ENCODE peak calls at places on chromosomes 11 and 22, in six cellular contexts. Y is CD4-positive, CD25-positive, alpha-beta regulatory T cell; C is trophoblast cell; A is H9; G is SJSA1; T is WERI-Rb-1. N is an unnamed sample. For H3K9me3, the result is how much of the 10 kb centered on the place peaks cover.

GRCh38 chr22:46267431-46268279 is at the start of gene TTC38:
- DNase-seq in C (peak), T (peak), A (peak), G (peak), Y (peak), N (peak)

GRCh38 chr11:65427691-65428577 is 5.3 kb downstream of the NEAT1 start:
- DNase-seq in T (no peak), Y (peak), C (peak), A (peak), G (peak), N (no peak)

GRCh38 chr11:111886032-111886431 is 6.7 kb downstream of the CFAP68 start:
- DNase-seq in A (no peak), C (no peak), Y (no peak), G (no peak), T (no peak), N (no peak)

GRCh38 chr11:116813781-116814471 is 9.2 kb downstream of the APOA4 start:
- DNase-seq in A (no peak), C (peak), T (no peak), G (no peak), Y (no peak), N (no peak)

GRCh38 chr11:3861698-3862097 is 6.2 kb downstream of the STIM1 start:
- DNase-seq in G (no peak), Y (no peak), C (no peak), A (no peak), T (no peak), N (no peak)

GRCh38 chr11:8340299-8340698 is 76.6 kb upstream of the LMO1 start:
- DNase-seq in A (no peak), C (no peak), G (no peak), T (no peak), Y (no peak), N (no peak)

GRCh38 chr11:6927030-6927617 is 898 bp downstream of the ZNF215 start:
- DNase-seq in T (no peak), Y (no peak), A (no peak), C (no peak), G (no peak), N (no peak)

GRCh38 chr22:46696225-46696518 is 41.9 kb downstream of the CERK start:
- DNase-seq in G (no peak), A (no peak), Y (no peak), T (no peak), C (no peak), N (no peak)

GRCh38 chr22:30181459-30182353 is 64.9 kb downstream of the LIF start:
- DNase-seq in T (no peak), C (no peak), A (no peak), G (no peak), Y (no peak), N (no peak)

GRCh38 chr11:125448136-125448535 is 47.9 kb downstream of the FEZ1 start:
- DNase-seq in G (no peak), Y (no peak), A (no peak), C (no peak), T (no peak), N (no peak)

GRCh38 chr11:933002-933820 is 7.5 kb downstream of the AP2A2 start:
- DNase-seq in A (no peak), C (no peak), G (no peak), T (no peak), Y (no peak), N (no peak)

GRCh38 chr11:112584674-112585073 is 324.0 kb upstream of the PLET1 start:
- DNase-seq in G (no peak), C (peak), A (peak), Y (no peak), T (peak), N (no peak)

GRCh38 chr11:15327786-15328231 is 213.1 kb downstream of the INSC start:
- DNase-seq in A (peak), Y (no peak), C (no peak), G (peak), T (peak), N (no peak)

GRCh38 chr11:133078012-133078411 is 454.3 kb downstream of the OPCML start:
- DNase-seq in G (no peak), A (no peak), C (no peak), T (no peak), Y (no peak), N (no peak)

GRCh38 chr22:29956680-29957079 is 73.7 kb downstream of the MTMR3 start:
- DNase-seq in C (no peak), G (no peak), T (no peak), A (no peak), Y (no peak), N (no peak)

GRCh38 chr11:130611791-130612251 is 163.4 kb downstream of the ADAMTS15 start:
- DNase-seq in C (peak), A (no peak), Y (no peak), T (no peak), G (no peak), N (no peak)

GRCh38 chr22:23179381-23180294 is 671 bp upstream of the BCR start:
- DNase-seq in G (peak), C (peak), Y (peak), A (no peak), T (no peak), N (no peak)

GRCh38 chr22:22043296-22044078 is 60.9 kb upstream of the TOP3B start:
- DNase-seq in C (no peak), A (no peak), T (no peak), G (no peak), Y (no peak), N (no peak)

GRCh38 chr22:33487041-33487716 is 429.0 kb upstream of the SYN3 start:
- DNase-seq in C (no peak), A (no peak), G (no peak), T (no peak), Y (no peak), N (no peak)

GRCh38 chr11:94934836-94935235 is 38.5 kb downstream of the CWC15 start:
- DNase-seq in G (no peak), T (no peak), C (no peak), Y (peak), A (no peak), N (no peak)

GRCh38 chr11:116536416-116536815 is 236.4 kb downstream of the BUD13 start:
- DNase-seq in C (no peak), T (no peak), A (no peak), G (no peak), Y (no peak), N (no peak)

GRCh38 chr11:1939006-1939626 is 8.0 kb upstream of the MRPL23 start:
- DNase-seq in G (no peak), A (no peak), C (no peak), T (no peak), Y (peak), N (no peak)

GRCh38 chr11:118652681-118653181 is 26.7 kb downstream of the TREH start:
- DNase-seq in G (no peak), T (no peak), Y (no peak), C (no peak), A (no peak), N (no peak)

GRCh38 chr11:71507102-71507501 is 20.0 kb upstream of the KRTAP5-7 start:
- DNase-seq in T (no peak), G (no peak), C (no peak), A (no peak), Y (no peak), N (no peak)
- H3K9me3 ChIP-seq in T (under half), G (under half), C (under half), A (under half), Y (under half), N (under half)

GRCh38 chr11:71140206-71140919 is 112.0 kb downstream of the SHANK2 start:
- DNase-seq in G (no peak), C (no peak), A (no peak), T (no peak), Y (no peak), N (no peak)
- H3K9me3 ChIP-seq in G (under half), C (under half), A (under half), T (under half), Y (under half), N (under half)

GRCh38 chr22:48333816-48334735 is 1493.6 kb downstream of the BRD1 start:
- DNase-seq in T (no peak), C (no peak), A (no peak), Y (no peak), G (no peak), N (no peak)
- H3K9me3 ChIP-seq in T (under half), C (under half), A (under half), Y (under half), G (under half), N (under half)

GRCh38 chr11:35242843-35243242 is 103.9 kb downstream of the CD44 start:
- DNase-seq in T (no peak), A (no peak), Y (no peak), G (no peak), C (no peak), N (no peak)

GRCh38 chr11:35245786-35246185 is 106.8 kb downstream of the CD44 start:
- DNase-seq in C (no peak), Y (no peak), T (no peak), G (no peak), A (no peak), N (no peak)

GRCh38 chr11:35241531-35241930 is 102.6 kb downstream of the CD44 start:
- DNase-seq in G (no peak), C (no peak), T (no peak), Y (no peak), A (no peak), N (no peak)

GRCh38 chr11:35242412-35242811 is 103.4 kb downstream of the CD44 start:
- DNase-seq in G (peak), C (no peak), Y (no peak), A (no peak), T (no peak), N (no peak)

GRCh38 chr11:35243774-35244173 is 104.8 kb downstream of the CD44 start:
- DNase-seq in G (no peak), T (no peak), Y (no peak), A (no peak), C (no peak), N (no peak)
- H3K9me3 ChIP-seq in G (under half), T (under half), Y (under half), A (under half), C (under half), N (under half)

GRCh38 chr22:10781571-10782403 is 4746.2 kb upstream of the OR11H1 start:
- DNase-seq in Y (no peak), T (no peak), C (no peak), G (no peak), A (no peak), N (no peak)
- H3K9me3 ChIP-seq in Y (under half), T (under half), C (under half), G (under half), A (half or more), N (under half)

DNA sequence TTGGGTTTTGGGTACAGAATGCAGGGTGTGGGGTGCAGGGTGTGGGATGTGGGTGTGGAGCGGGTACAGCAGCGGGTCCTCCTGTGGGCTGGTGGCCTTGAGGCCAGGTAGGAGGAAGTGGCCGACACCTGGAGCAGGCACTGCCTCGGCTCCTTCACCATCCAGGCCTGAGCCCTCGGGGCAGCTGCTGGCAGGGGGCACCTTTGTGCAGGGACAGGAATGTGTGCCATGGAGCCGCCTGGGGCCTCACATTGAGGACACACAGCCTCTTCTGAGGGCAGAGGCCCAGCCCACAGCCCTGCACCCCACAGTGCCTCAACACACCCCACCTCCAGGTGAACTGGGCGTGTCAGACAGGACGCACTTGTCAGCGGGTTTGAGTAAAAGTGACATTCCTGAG is 984.0 kb downstream of the BRD1 start:
- DNase-seq in C (no peak), T (no peak), A (no peak), G (no peak), Y (no peak), N (no peak)
- H3K9me3 ChIP-seq in C (under half), T (under half), A (under half), G (under half), Y (under half), N (under half)